ENCODE peak calls at places on chromosome 17, in four cellular contexts. R, Y, O and N are unnamed samples.
A peak's percentile ranks its signal among the peaks of the same experiment; 100 is the strongest.

GRCh38 chr17:49898547-49899490 is 51.0 kb upstream of the TAC4 start:
- DNase-seq in R (no peak), Y (peak; percentile 74), O (no peak), N (peak; percentile 64)

GRCh38 chr17:75758131-75758905 is 6.7 kb downstream of the GALK1 start:
- DNase-seq in R (no peak), Y (peak; percentile 56), O (no peak), N (no peak)

GRCh38 chr17:1169471-1169908 is 10.3 kb downstream of the ABR start:
- DNase-seq in R (no peak), Y (no peak), O (no peak), N (peak; percentile 80)

GRCh38 chr17:69012895-69013805 is 47.6 kb downstream of the ABCA9 start:
- DNase-seq in R (peak; percentile 90), Y (no peak), O (no peak), N (peak; percentile 6)

GRCh38 chr17:60792250-60792898 is 114.7 kb downstream of the BCAS3 start:
- DNase-seq in R (no peak), Y (no peak), O (no peak), N (no peak)

GRCh38 chr17:64037180-64037579 is 16.7 kb upstream of the ICAM2 start:
- DNase-seq in R (no peak), Y (no peak), O (no peak), N (no peak)

GRCh38 chr17:238964-239259 is 57.5 kb upstream of the DOC2B start:
- DNase-seq in R (no peak), Y (no peak), O (no peak), N (no peak)

GRCh38 chr17:76343106-76343505 is 10.6 kb downstream of the PRPSAP1 start:
- DNase-seq in R (no peak), Y (no peak), O (no peak), N (no peak)

GRCh38 chr17:44307387-44308186 is 814 bp upstream of the RUNDC3A start:
- DNase-seq in R (peak; percentile 37), Y (peak; percentile 75), O (peak; percentile 73), N (peak; percentile 90)

GRCh38 chr17:70165383-70165782 is 3.9 kb upstream of the KCNJ2 start:
- DNase-seq in R (no peak), Y (no peak), O (no peak), N (no peak)

GRCh38 chr17:58344047-58344790 is 7.8 kb downstream of the SUPT4H1 start:
- DNase-seq in R (no peak), Y (no peak), O (no peak), N (no peak)

GRCh38 chr17:57956311-57957119 is 1.3 kb upstream of the CUEDC1 start:
- DNase-seq in R (no peak), Y (peak; percentile 34), O (no peak), N (peak; percentile 53)

GRCh38 chr17:35588196-35588920 is 1.2 kb downstream of the AP2B1 start:
- DNase-seq in R (peak; percentile 47), Y (peak; percentile 61), O (no peak), N (peak; percentile 21)

GRCh38 chr17:323181-323580 is 29.4 kb downstream of the RPH3AL start:
- DNase-seq in R (no peak), Y (no peak), O (no peak), N (no peak)